ENCODE peak calls at places on chromosomes 7 and 10, in six cellular contexts. W is A549, C is AG09319, A is Peyer's patch, Z is mucosa of descending colon, B is pons. U is an unnamed sample.

GRCh38 chr10:59970396-59971368 is 64.3 kb upstream of the CCDC6 start:
- DNase-seq in W (no peak), C (no peak), A (no peak), Z (no peak), B (peak), U (no peak)

GRCh38 chr10:115417585-115418265 is 324.6 kb downstream of the ATRNL1 start:
- DNase-seq in W (peak), C (no peak), A (no peak), Z (peak), B (peak), U (peak)

GRCh38 chr7:159096736-159097581 is 47.7 kb downstream of the VIPR2 start:
- DNase-seq in W (no peak), C (no peak), A (no peak), Z (no peak), B (no peak), U (no peak)

GRCh38 chr7:152859781-152860191 is 100.2 kb downstream of the ACTR3B start:
- DNase-seq in W (peak), C (no peak), A (no peak), Z (no peak), B (no peak), U (peak)

GRCh38 chr7:133950856-133951255 is 176.3 kb upstream of the LRGUK start:
- DNase-seq in W (no peak), C (no peak), A (no peak), Z (no peak), B (no peak), U (no peak)

GRCh38 chr10:86315543-86315942 is 51.1 kb downstream of the GRID1 start:
- DNase-seq in W (no peak), C (no peak), A (no peak), Z (no peak), B (no peak), U (no peak)

GRCh38 chr10:116216676-116217075 is 56.3 kb downstream of the GFRA1 start:
- DNase-seq in W (no peak), C (no peak), A (no peak), Z (no peak), B (no peak), U (no peak)

GRCh38 chr7:131602994-131603372 is 46.6 kb upstream of the PODXL start:
- DNase-seq in W (no peak), C (no peak), A (no peak), Z (no peak), B (no peak), U (no peak)

GRCh38 chr7:87220026-87220733 is 648 bp upstream of the TMEM243 start:
- DNase-seq in W (peak), C (peak), A (peak), Z (peak), B (peak), U (peak)

GRCh38 chr10:118571123-118571522 is 24.3 kb downstream of the PRLHR start:
- DNase-seq in W (no peak), C (peak), A (no peak), Z (no peak), B (peak), U (no peak)

GRCh38 chr10:78310481-78311080 is 276.9 kb downstream of the RPS24 start:
- DNase-seq in W (no peak), C (no peak), A (no peak), Z (no peak), B (no peak), U (no peak)

GRCh38 chr7:131234719-131235488 is 92.8 kb upstream of the MKLN1 start:
- DNase-seq in W (no peak), C (no peak), A (no peak), Z (no peak), B (peak), U (no peak)

GRCh38 chr7:30168800-30169584 is 34.2 kb downstream of the MTURN start:
- DNase-seq in W (peak), C (peak), A (no peak), Z (no peak), B (no peak), U (no peak)

GRCh38 chr7:107969856-107970255 is 33.1 kb downstream of the LAMB1 start:
- DNase-seq in W (no peak), C (no peak), A (no peak), Z (no peak), B (no peak), U (no peak)

GRCh38 chr10:11204355-11204879 is 186.7 kb downstream of the CELF2 start:
- DNase-seq in W (no peak), C (no peak), A (no peak), Z (no peak), B (no peak), U (no peak)

GRCh38 chr10:120684211-120684610 is 167.0 kb upstream of the WDR11 start:
- DNase-seq in W (no peak), C (no peak), A (no peak), Z (no peak), B (no peak), U (no peak)

GRCh38 chr10:128286413-128287097 is 160.3 kb upstream of the MKI67 start:
- DNase-seq in W (no peak), C (no peak), A (no peak), Z (no peak), B (no peak), U (no peak)

GRCh38 chr7:157431951-157432540 is 95.2 kb downstream of the DNAJB6 start:
- DNase-seq in W (no peak), C (no peak), A (no peak), Z (no peak), B (no peak), U (no peak)

GRCh38 chr10:100483876-100484666 is 21.3 kb downstream of the WNT8B start:
- DNase-seq in W (no peak), C (no peak), A (no peak), Z (no peak), B (no peak), U (no peak)

GRCh38 chr10:125694874-125695273 is 11.9 kb upstream of the TEX36 start:
- DNase-seq in W (peak), C (peak), A (no peak), Z (no peak), B (no peak), U (no peak)

GRCh38 chr7:158362912-158363905 is 224.4 kb downstream of the PTPRN2 start:
- DNase-seq in W (no peak), C (no peak), A (no peak), Z (no peak), B (no peak), U (no peak)

GRCh38 chr10:7071421-7071820 is 339.4 kb downstream of the SFMBT2 start:
- DNase-seq in W (no peak), C (no peak), A (no peak), Z (no peak), B (no peak), U (no peak)

GRCh38 chr10:119538632-119539358 is 3.7 kb downstream of the RGS10 start:
- DNase-seq in W (no peak), C (no peak), A (peak), Z (peak), B (no peak), U (no peak)

GRCh38 chr7:47536705-47537611 is 45.0 kb downstream of the TNS3 start:
- DNase-seq in W (no peak), C (peak), A (no peak), Z (peak), B (no peak), U (peak)

GRCh38 chr7:129797224-129797789 is 155.5 kb downstream of the UBE2H start:
- DNase-seq in W (no peak), C (no peak), A (no peak), Z (no peak), B (no peak), U (no peak)

GRCh38 chr10:129843702-129844101 is 120.4 kb downstream of the EBF3 start:
- DNase-seq in W (no peak), C (no peak), A (no peak), Z (no peak), B (no peak), U (no peak)

GRCh38 chr7:34191766-34192550 is 286.6 kb downstream of the BMPER start:
- DNase-seq in W (no peak), C (no peak), A (no peak), Z (no peak), B (peak), U (no peak)

GRCh38 chr10:38600696-38601095 is 506.6 kb downstream of the ZNF37A start:
- DNase-seq in W (no peak), C (no peak), A (no peak), Z (no peak), B (no peak), U (no peak)

GRCh38 chr10:46291817-46292572 is 5.2 kb downstream of the ANTXRL start:
- DNase-seq in W (no peak), C (no peak), A (no peak), Z (peak), B (no peak), U (no peak)

GRCh38 chr10:124282326-124282725 is 136.4 kb downstream of the OAT start:
- DNase-seq in W (no peak), C (no peak), A (no peak), Z (no peak), B (no peak), U (no peak)

GRCh38 chr7:55129409-55130078 is 110.7 kb downstream of the EGFR start:
- DNase-seq in W (peak), C (no peak), A (no peak), Z (peak), B (no peak), U (no peak)

GRCh38 chr7:106329408-106329807 is 44.6 kb upstream of the NAMPT start:
- DNase-seq in W (no peak), C (no peak), A (no peak), Z (no peak), B (no peak), U (no peak)

GRCh38 chr10:15453921-15454320 is 82.8 kb upstream of the FAM171A1 start:
- DNase-seq in W (no peak), C (no peak), A (no peak), Z (no peak), B (no peak), U (no peak)

GRCh38 chr10:86586516-86586915 is 64.9 kb upstream of the WAPL start:
- DNase-seq in W (no peak), C (no peak), A (no peak), Z (no peak), B (peak), U (no peak)

GRCh38 chr7:64990216-64990615 is 620 bp downstream of the ZNF117 start:
- DNase-seq in W (no peak), C (no peak), A (no peak), Z (no peak), B (no peak), U (no peak)

GRCh38 chr7:92924800-92925199 is 88.4 kb upstream of the CDK6 start:
- DNase-seq in W (no peak), C (no peak), A (no peak), Z (no peak), B (no peak), U (no peak)

GRCh38 chr7:152145853-152146466 is 120.5 kb downstream of the GALNT11 start:
- DNase-seq in W (peak), C (peak), A (no peak), Z (peak), B (peak), U (peak)

GRCh38 chr7:2628891-2629290 is 2.9 kb upstream of the TTYH3 start:
- DNase-seq in W (no peak), C (no peak), A (no peak), Z (no peak), B (no peak), U (no peak)

GRCh38 chr10:176677-177076 is 41.4 kb downstream of the ZMYND11 start:
- DNase-seq in W (no peak), C (no peak), A (no peak), Z (no peak), B (no peak), U (no peak)

U was measured in Calu3.